ENCODE peak calls at places on chromosomes 7 and 10, in seven cellular contexts. One of them, this sample, is unnamed.

GRCh38 chr7:50832744-50833143 is 50.0 kb upstream of the GRB10 start:
- DNase-seq in tibial nerve: no peak
- DNase-seq in GM23338: no peak
- DNase-seq in AG04450: peak; percentile 48
- DNase-seq in A549: peak; percentile 31
- DNase-seq in heart right ventricle: no peak
- DNase-seq in Peyer's patch: no peak
- DNase-seq in this sample: no peak

GRCh38 chr7:47080816-47081215 is 501.1 kb downstream of the TNS3 start:
- DNase-seq in GM23338: no peak
- DNase-seq in heart right ventricle: no peak
- DNase-seq in AG04450: no peak
- DNase-seq in Peyer's patch: no peak
- DNase-seq in A549: no peak
- DNase-seq in tibial nerve: no peak
- DNase-seq in this sample: peak; percentile 67

GRCh38 chr7:92904292-92905131 is 68.1 kb upstream of the CDK6 start:
- DNase-seq in AG04450: peak; percentile 86
- DNase-seq in tibial nerve: no peak
- DNase-seq in A549: no peak
- DNase-seq in Peyer's patch: no peak
- DNase-seq in GM23338: peak; percentile 36
- DNase-seq in heart right ventricle: no peak
- DNase-seq in this sample: no peak

GRCh38 chr7:104123786-104124185 is 84.0 kb downstream of the ORC5 start:
- DNase-seq in Peyer's patch: no peak
- DNase-seq in GM23338: no peak
- DNase-seq in A549: no peak
- DNase-seq in AG04450: no peak
- DNase-seq in tibial nerve: no peak
- DNase-seq in heart right ventricle: no peak
- DNase-seq in this sample: no peak

GRCh38 chr7:42342381-42342780 is 105.4 kb upstream of the GLI3 start:
- DNase-seq in A549: no peak
- DNase-seq in tibial nerve: no peak
- DNase-seq in AG04450: no peak
- DNase-seq in Peyer's patch: no peak
- DNase-seq in heart right ventricle: no peak
- DNase-seq in GM23338: no peak
- DNase-seq in this sample: no peak

GRCh38 chr10:76080406-76080805 is 649.0 kb downstream of the LRMDA start:
- DNase-seq in A549: no peak
- DNase-seq in tibial nerve: no peak
- DNase-seq in GM23338: no peak
- DNase-seq in Peyer's patch: no peak
- DNase-seq in heart right ventricle: no peak
- DNase-seq in AG04450: peak; percentile 50
- DNase-seq in this sample: no peak

GRCh38 chr10:123394382-123394781 is 240.2 kb downstream of the BUB3 start:
- DNase-seq in A549: no peak
- DNase-seq in heart right ventricle: no peak
- DNase-seq in tibial nerve: no peak
- DNase-seq in AG04450: no peak
- DNase-seq in Peyer's patch: no peak
- DNase-seq in GM23338: no peak
- DNase-seq in this sample: no peak

GRCh38 chr7:1865809-1866255 is 195.8 kb downstream of the ELFN1 start:
- DNase-seq in Peyer's patch: no peak
- DNase-seq in AG04450: no peak
- DNase-seq in heart right ventricle: no peak
- DNase-seq in GM23338: no peak
- DNase-seq in A549: no peak
- DNase-seq in tibial nerve: no peak
- DNase-seq in this sample: no peak

GRCh38 chr10:124285587-124286527 is 132.9 kb downstream of the OAT start:
- DNase-seq in heart right ventricle: no peak
- DNase-seq in AG04450: no peak
- DNase-seq in Peyer's patch: peak; percentile 24
- DNase-seq in tibial nerve: no peak
- DNase-seq in A549: no peak
- DNase-seq in GM23338: no peak
- DNase-seq in this sample: no peak

GRCh38 chr10:88657901-88658300 is 6.3 kb upstream of the LIPF start:
- DNase-seq in GM23338: no peak
- DNase-seq in Peyer's patch: no peak
- DNase-seq in AG04450: no peak
- DNase-seq in tibial nerve: no peak
- DNase-seq in heart right ventricle: no peak
- DNase-seq in A549: no peak
- DNase-seq in this sample: no peak

GRCh38 chr10:26739087-26739631 is 41.7 kb downstream of the PDSS1 start:
- DNase-seq in A549: no peak
- DNase-seq in tibial nerve: no peak
- DNase-seq in Peyer's patch: no peak
- DNase-seq in heart right ventricle: no peak
- DNase-seq in GM23338: no peak
- DNase-seq in AG04450: no peak
- DNase-seq in this sample: no peak

GRCh38 chr7:55965805-55966421 is 1.5 kb downstream of the NIPSNAP2 start:
- DNase-seq in GM23338: no peak
- DNase-seq in AG04450: no peak
- DNase-seq in A549: no peak
- DNase-seq in tibial nerve: no peak
- DNase-seq in heart right ventricle: peak; percentile 27
- DNase-seq in Peyer's patch: no peak
- DNase-seq in this sample: peak; percentile 8

GRCh38 chr10:78742730-78743615 is 325.8 kb upstream of the ZMIZ1 start:
- DNase-seq in Peyer's patch: no peak
- DNase-seq in AG04450: no peak
- DNase-seq in heart right ventricle: no peak
- DNase-seq in GM23338: no peak
- DNase-seq in tibial nerve: peak; percentile 80
- DNase-seq in A549: no peak
- DNase-seq in this sample: no peak

GRCh38 chr7:11702938-11703337 is 129.1 kb downstream of the THSD7A start:
- DNase-seq in tibial nerve: no peak
- DNase-seq in GM23338: no peak
- DNase-seq in Peyer's patch: no peak
- DNase-seq in heart right ventricle: no peak
- DNase-seq in A549: no peak
- DNase-seq in AG04450: no peak
- DNase-seq in this sample: no peak

GRCh38 chr10:113038985-113039384 is 88.9 kb downstream of the TCF7L2 start:
- DNase-seq in heart right ventricle: no peak
- DNase-seq in A549: no peak
- DNase-seq in AG04450: no peak
- DNase-seq in GM23338: no peak
- DNase-seq in Peyer's patch: no peak
- DNase-seq in tibial nerve: no peak
- DNase-seq in this sample: no peak

GRCh38 chr7:36016648-36017047 is 136.4 kb upstream of the EEPD1 start:
- DNase-seq in GM23338: no peak
- DNase-seq in Peyer's patch: no peak
- DNase-seq in AG04450: no peak
- DNase-seq in tibial nerve: no peak
- DNase-seq in heart right ventricle: no peak
- DNase-seq in A549: no peak
- DNase-seq in this sample: no peak

GRCh38 chr10:121007264-121007663 is 156.1 kb downstream of the WDR11 start:
- DNase-seq in heart right ventricle: no peak
- DNase-seq in A549: no peak
- DNase-seq in AG04450: no peak
- DNase-seq in tibial nerve: no peak
- DNase-seq in Peyer's patch: no peak
- DNase-seq in GM23338: no peak
- DNase-seq in this sample: no peak

GRCh38 chr7:67823345-67823744 is 826.7 kb downstream of the TYW1 start:
- DNase-seq in tibial nerve: peak; percentile 13
- DNase-seq in GM23338: no peak
- DNase-seq in Peyer's patch: no peak
- DNase-seq in heart right ventricle: no peak
- DNase-seq in A549: no peak
- DNase-seq in AG04450: no peak
- DNase-seq in this sample: no peak

GRCh38 chr10:61992683-61993629 is 91.5 kb downstream of the ARID5B start:
- DNase-seq in heart right ventricle: no peak
- DNase-seq in AG04450: peak; percentile 41
- DNase-seq in tibial nerve: peak; percentile 88
- DNase-seq in Peyer's patch: peak; percentile 80
- DNase-seq in A549: no peak
- DNase-seq in GM23338: no peak
- DNase-seq in this sample: no peak

GRCh38 chr10:99926925-99927718 is 82.6 kb downstream of the DNMBP start:
- DNase-seq in GM23338: no peak
- DNase-seq in Peyer's patch: peak; percentile 66
- DNase-seq in AG04450: no peak
- DNase-seq in heart right ventricle: peak; percentile 50
- DNase-seq in A549: no peak
- DNase-seq in tibial nerve: peak; percentile 28
- DNase-seq in this sample: no peak

GRCh38 chr10:59907918-59908807 is 1.8 kb upstream of the CCDC6 start:
- DNase-seq in tibial nerve: peak; percentile 65
- DNase-seq in GM23338: peak; percentile 98
- DNase-seq in AG04450: peak; percentile 63
- DNase-seq in A549: peak; percentile 65
- DNase-seq in heart right ventricle: no peak
- DNase-seq in Peyer's patch: peak; percentile 89
- DNase-seq in this sample: no peak

GRCh38 chr7:73894851-73895441 is 34.0 kb downstream of the TMEM270 start:
- DNase-seq in GM23338: no peak
- DNase-seq in AG04450: peak; percentile 78
- DNase-seq in heart right ventricle: peak; percentile 86
- DNase-seq in A549: peak; percentile 76
- DNase-seq in tibial nerve: peak; percentile 60
- DNase-seq in Peyer's patch: peak; percentile 72
- DNase-seq in this sample: no peak
- H3K27ac ChIP-seq in GM23338: no peak overlapping the region
- H3K27ac ChIP-seq in AG04450: peak overlapping the region; percentile 88
- H3K27ac ChIP-seq in heart right ventricle: peak overlapping the region; percentile 64
- H3K27ac ChIP-seq in A549: peak overlapping the region; percentile 75
- H3K27ac ChIP-seq in tibial nerve: peak overlapping the region; percentile 57
- H3K27ac ChIP-seq in Peyer's patch: no peak overlapping the region
- H3K27ac ChIP-seq in this sample: no peak overlapping the region

GRCh38 chr10:670990-671389 is 18.5 kb downstream of the DIP2C start:
- DNase-seq in Peyer's patch: no peak
- DNase-seq in A549: no peak
- DNase-seq in heart right ventricle: no peak
- DNase-seq in GM23338: no peak
- DNase-seq in tibial nerve: no peak
- DNase-seq in AG04450: no peak
- DNase-seq in this sample: no peak
- TF ChIP-seq CTCF in Peyer's patch: no peak
- TF ChIP-seq CTCF in A549: no peak
- TF ChIP-seq CTCF in heart right ventricle: no peak
- TF ChIP-seq CTCF in GM23338: no peak
- TF ChIP-seq CTCF in tibial nerve: no peak
- TF ChIP-seq CTCF in AG04450: no peak
- TF ChIP-seq CTCF in this sample: no peak

GRCh38 chr10:132450825-132451505 is 54.0 kb downstream of the PWWP2B start:
- DNase-seq in AG04450: no peak
- DNase-seq in tibial nerve: no peak
- DNase-seq in heart right ventricle: peak; percentile 9
- DNase-seq in A549: no peak
- DNase-seq in Peyer's patch: no peak
- DNase-seq in GM23338: no peak
- DNase-seq in this sample: no peak

GRCh38 chr10:132452216-132452650 is 55.2 kb downstream of the PWWP2B start:
- DNase-seq in heart right ventricle: peak; percentile 35
- DNase-seq in Peyer's patch: no peak
- DNase-seq in tibial nerve: no peak
- DNase-seq in AG04450: no peak
- DNase-seq in A549: no peak
- DNase-seq in GM23338: no peak
- DNase-seq in this sample: no peak

GRCh38 chr10:132452651-132453469 is 55.9 kb downstream of the PWWP2B start:
- DNase-seq in GM23338: peak; percentile 77
- DNase-seq in AG04450: peak; percentile 18
- DNase-seq in A549: peak; percentile 85
- DNase-seq in Peyer's patch: peak; percentile 96
- DNase-seq in tibial nerve: peak; percentile 65
- DNase-seq in heart right ventricle: peak; percentile 88
- DNase-seq in this sample: peak; percentile 76

GRCh38 chr10:132450466-132450824 is 53.4 kb downstream of the PWWP2B start:
- DNase-seq in AG04450: no peak
- DNase-seq in Peyer's patch: no peak
- DNase-seq in tibial nerve: no peak
- DNase-seq in A549: no peak
- DNase-seq in GM23338: no peak
- DNase-seq in heart right ventricle: peak; percentile 7
- DNase-seq in this sample: no peak

GRCh38 chr10:132451506-132452215 is 54.7 kb downstream of the PWWP2B start:
- DNase-seq in A549: no peak
- DNase-seq in GM23338: no peak
- DNase-seq in heart right ventricle: peak; percentile 16
- DNase-seq in tibial nerve: no peak
- DNase-seq in Peyer's patch: no peak
- DNase-seq in AG04450: no peak
- DNase-seq in this sample: no peak
- H3K27ac ChIP-seq in A549: peak overlapping the region; percentile 92
- H3K27ac ChIP-seq in GM23338: no peak overlapping the region
- H3K27ac ChIP-seq in heart right ventricle: no peak overlapping the region
- H3K27ac ChIP-seq in tibial nerve: peak overlapping the region; percentile 39
- H3K27ac ChIP-seq in Peyer's patch: peak overlapping the region; percentile 82
- H3K27ac ChIP-seq in AG04450: no peak overlapping the region
- H3K27ac ChIP-seq in this sample: no peak overlapping the region

GRCh38 chr10:98296514-98296913 is 28.5 kb upstream of the LOXL4 start:
- DNase-seq in AG04450: no peak
- DNase-seq in GM23338: no peak
- DNase-seq in heart right ventricle: no peak
- DNase-seq in A549: no peak
- DNase-seq in Peyer's patch: no peak
- DNase-seq in tibial nerve: no peak
- DNase-seq in this sample: peak; percentile 40
- TF ChIP-seq CTCF in AG04450: no peak
- TF ChIP-seq CTCF in GM23338: peak; percentile 17
- TF ChIP-seq CTCF in heart right ventricle: no peak
- TF ChIP-seq CTCF in A549: no peak
- TF ChIP-seq CTCF in Peyer's patch: no peak
- TF ChIP-seq CTCF in tibial nerve: no peak
- TF ChIP-seq CTCF in this sample: peak; percentile 34

This sample was measured in WERI-Rb-1.